ENCODE peak calls at places on chromosome 14, in ten cellular contexts. One of them, this sample, is unnamed.

GRCh38 chr14:94282991-94283723 is 9.9 kb downstream of the SERPINA10 start:
- DNase-seq in lower lobe of right lung: no peak
- DNase-seq in RWPE2: no peak
- DNase-seq in uterus: no peak
- DNase-seq in SK-N-SH: no peak
- DNase-seq in OCI-LY7: no peak
- DNase-seq in prostate gland: no peak
- DNase-seq in neural progenitor cell: no peak
- DNase-seq in lung: no peak
- DNase-seq in A673: no peak
- DNase-seq in this sample: no peak

GRCh38 chr14:73237786-73238261 is 518 bp downstream of the PAPLN start:
- DNase-seq in lower lobe of right lung: no peak
- DNase-seq in RWPE2: peak; percentile 65
- DNase-seq in uterus: no peak
- DNase-seq in SK-N-SH: peak; percentile 82
- DNase-seq in OCI-LY7: no peak
- DNase-seq in prostate gland: no peak
- DNase-seq in neural progenitor cell: peak; percentile 62
- DNase-seq in lung: no peak
- DNase-seq in A673: no peak
- DNase-seq in this sample: no peak

GRCh38 chr14:94129758-94130414 is 482 bp upstream of the IFI27L2 start:
- DNase-seq in lower lobe of right lung: no peak
- DNase-seq in RWPE2: no peak
- DNase-seq in uterus: peak; percentile 51
- DNase-seq in SK-N-SH: peak; percentile 59
- DNase-seq in OCI-LY7: peak; percentile 40
- DNase-seq in prostate gland: no peak
- DNase-seq in neural progenitor cell: peak; percentile 75
- DNase-seq in lung: no peak
- DNase-seq in A673: peak; percentile 66
- DNase-seq in this sample: no peak

GRCh38 chr14:35386673-35387125 is 17.9 kb downstream of the NFKBIA start:
- DNase-seq in lower lobe of right lung: no peak
- DNase-seq in RWPE2: no peak
- DNase-seq in uterus: no peak
- DNase-seq in SK-N-SH: no peak
- DNase-seq in OCI-LY7: no peak
- DNase-seq in prostate gland: peak; percentile 55
- DNase-seq in neural progenitor cell: peak; percentile 57
- DNase-seq in lung: no peak
- DNase-seq in A673: peak; percentile 87
- DNase-seq in this sample: no peak

GRCh38 chr14:104979758-104980591 is 1.8 kb upstream of the AHNAK2 start:
- DNase-seq in lower lobe of right lung: peak; percentile 74
- DNase-seq in RWPE2: peak; percentile 89
- DNase-seq in uterus: peak; percentile 55
- DNase-seq in SK-N-SH: peak; percentile 81
- DNase-seq in OCI-LY7: no peak
- DNase-seq in prostate gland: peak; percentile 58
- DNase-seq in neural progenitor cell: no peak
- DNase-seq in lung: peak; percentile 76
- DNase-seq in A673: no peak
- DNase-seq in this sample: peak; percentile 89

GRCh38 chr14:42490536-42490935 is 883.9 kb downstream of the LRFN5 start:
- DNase-seq in lower lobe of right lung: no peak
- DNase-seq in RWPE2: no peak
- DNase-seq in uterus: no peak
- DNase-seq in SK-N-SH: no peak
- DNase-seq in OCI-LY7: no peak
- DNase-seq in prostate gland: no peak
- DNase-seq in neural progenitor cell: no peak
- DNase-seq in lung: no peak
- DNase-seq in A673: no peak
- DNase-seq in this sample: no peak

GRCh38 chr14:58299665-58300202 is 1.4 kb downstream of the ARID4A start:
- DNase-seq in lower lobe of right lung: no peak
- DNase-seq in RWPE2: no peak
- DNase-seq in uterus: no peak
- DNase-seq in SK-N-SH: no peak
- DNase-seq in OCI-LY7: peak; percentile 33
- DNase-seq in prostate gland: peak; percentile 28
- DNase-seq in neural progenitor cell: peak; percentile 48
- DNase-seq in lung: no peak
- DNase-seq in A673: peak; percentile 26
- DNase-seq in this sample: no peak

GRCh38 chr14:68775614-68776126 is 17.2 kb downstream of the ZFP36L1 start:
- DNase-seq in lower lobe of right lung: no peak
- DNase-seq in RWPE2: no peak
- DNase-seq in uterus: no peak
- DNase-seq in SK-N-SH: no peak
- DNase-seq in OCI-LY7: no peak
- DNase-seq in prostate gland: no peak
- DNase-seq in neural progenitor cell: no peak
- DNase-seq in lung: no peak
- DNase-seq in A673: no peak
- DNase-seq in this sample: peak; percentile 6

GRCh38 chr14:86357866-86358265 is 827.9 kb downstream of the FLRT2 start:
- DNase-seq in lower lobe of right lung: no peak
- DNase-seq in RWPE2: no peak
- DNase-seq in uterus: no peak
- DNase-seq in SK-N-SH: no peak
- DNase-seq in OCI-LY7: no peak
- DNase-seq in prostate gland: no peak
- DNase-seq in neural progenitor cell: no peak
- DNase-seq in lung: no peak
- DNase-seq in A673: no peak
- DNase-seq in this sample: no peak

GRCh38 chr14:68683326-68683725 is 109.5 kb downstream of the ZFP36L1 start:
- DNase-seq in lower lobe of right lung: no peak
- DNase-seq in RWPE2: no peak
- DNase-seq in uterus: no peak
- DNase-seq in SK-N-SH: no peak
- DNase-seq in OCI-LY7: no peak
- DNase-seq in prostate gland: no peak
- DNase-seq in neural progenitor cell: no peak
- DNase-seq in lung: no peak
- DNase-seq in A673: peak; percentile 65
- DNase-seq in this sample: no peak

GRCh38 chr14:34252227-34252626 is 209.8 kb downstream of the SPTSSA start:
- DNase-seq in lower lobe of right lung: no peak
- DNase-seq in RWPE2: no peak
- DNase-seq in uterus: no peak
- DNase-seq in SK-N-SH: no peak
- DNase-seq in OCI-LY7: no peak
- DNase-seq in prostate gland: no peak
- DNase-seq in neural progenitor cell: no peak
- DNase-seq in lung: no peak
- DNase-seq in A673: no peak
- DNase-seq in this sample: no peak

GRCh38 chr14:68137704-68138619 is 318.4 kb downstream of the RAD51B start:
- DNase-seq in lower lobe of right lung: no peak
- DNase-seq in RWPE2: peak; percentile 96
- DNase-seq in uterus: peak; percentile 35
- DNase-seq in SK-N-SH: peak; percentile 5
- DNase-seq in OCI-LY7: no peak
- DNase-seq in prostate gland: no peak
- DNase-seq in neural progenitor cell: peak; percentile 90
- DNase-seq in lung: peak; percentile 38
- DNase-seq in A673: peak; percentile 98
- DNase-seq in this sample: peak; percentile 20

GRCh38 chr14:93285048-93285447 is 47.8 kb downstream of the BTBD7 start:
- DNase-seq in lower lobe of right lung: no peak
- DNase-seq in RWPE2: no peak
- DNase-seq in uterus: no peak
- DNase-seq in SK-N-SH: peak; percentile 17
- DNase-seq in OCI-LY7: no peak
- DNase-seq in prostate gland: no peak
- DNase-seq in neural progenitor cell: no peak
- DNase-seq in lung: no peak
- DNase-seq in A673: no peak
- DNase-seq in this sample: no peak

GRCh38 chr14:94640721-94641631 is 28.8 kb downstream of the SERPINA3 start:
- DNase-seq in lower lobe of right lung: no peak
- DNase-seq in RWPE2: no peak
- DNase-seq in uterus: no peak
- DNase-seq in SK-N-SH: no peak
- DNase-seq in OCI-LY7: no peak
- DNase-seq in prostate gland: no peak
- DNase-seq in neural progenitor cell: no peak
- DNase-seq in lung: no peak
- DNase-seq in A673: no peak
- DNase-seq in this sample: no peak

GRCh38 chr14:51449666-51450061 is 202.0 kb upstream of the FRMD6 start:
- DNase-seq in lower lobe of right lung: no peak
- DNase-seq in RWPE2: no peak
- DNase-seq in uterus: no peak
- DNase-seq in SK-N-SH: no peak
- DNase-seq in OCI-LY7: no peak
- DNase-seq in prostate gland: no peak
- DNase-seq in neural progenitor cell: no peak
- DNase-seq in lung: no peak
- DNase-seq in A673: no peak
- DNase-seq in this sample: no peak

DNA sequence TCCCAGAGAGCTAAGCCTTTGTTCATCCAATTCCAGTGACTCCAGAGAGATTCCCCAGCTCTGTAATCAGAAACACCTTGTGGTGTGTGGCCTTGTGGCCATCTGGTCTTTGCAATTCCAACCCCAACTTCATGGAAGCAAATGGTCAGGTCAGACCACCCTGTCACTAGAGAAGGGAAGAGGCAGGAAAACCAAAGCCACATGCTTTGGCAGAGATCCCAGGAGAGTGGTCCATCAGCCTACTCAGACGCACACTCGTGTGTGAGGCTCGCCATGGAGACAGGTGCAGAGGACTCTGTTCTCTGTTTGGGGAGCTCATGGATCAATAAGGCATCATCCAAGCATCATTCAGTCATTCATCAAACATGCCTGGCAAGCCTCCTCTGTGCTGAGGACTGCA is 46.2 kb upstream of the TUNAR start:
- DNase-seq in lower lobe of right lung: no peak
- DNase-seq in RWPE2: no peak
- DNase-seq in uterus: no peak
- DNase-seq in SK-N-SH: no peak
- DNase-seq in OCI-LY7: no peak
- DNase-seq in prostate gland: no peak
- DNase-seq in neural progenitor cell: no peak
- DNase-seq in lung: no peak
- DNase-seq in A673: no peak
- DNase-seq in this sample: no peak
- H3K27ac ChIP-seq in lower lobe of right lung: no peak overlapping the region
- H3K27ac ChIP-seq in RWPE2: no peak overlapping the region
- H3K27ac ChIP-seq in uterus: no peak overlapping the region
- H3K27ac ChIP-seq in SK-N-SH: no peak overlapping the region
- H3K27ac ChIP-seq in OCI-LY7: no peak overlapping the region
- H3K27ac ChIP-seq in prostate gland: no peak overlapping the region
- H3K27ac ChIP-seq in neural progenitor cell: no peak overlapping the region
- H3K27ac ChIP-seq in lung: no peak overlapping the region
- H3K27ac ChIP-seq in A673: no peak overlapping the region
- H3K27ac ChIP-seq in this sample: no peak overlapping the region

GRCh38 chr14:67071506-67071905 is 117.7 kb upstream of the GARIN2 start:
- DNase-seq in lower lobe of right lung: no peak
- DNase-seq in RWPE2: no peak
- DNase-seq in uterus: no peak
- DNase-seq in SK-N-SH: no peak
- DNase-seq in OCI-LY7: no peak
- DNase-seq in prostate gland: no peak
- DNase-seq in neural progenitor cell: no peak
- DNase-seq in lung: no peak
- DNase-seq in A673: no peak
- DNase-seq in this sample: no peak
- TF ChIP-seq CTCF in lower lobe of right lung: no peak
- TF ChIP-seq CTCF in RWPE2: no peak
- TF ChIP-seq CTCF in uterus: no peak
- TF ChIP-seq CTCF in SK-N-SH: no peak
- TF ChIP-seq CTCF in OCI-LY7: no peak
- TF ChIP-seq CTCF in prostate gland: no peak
- TF ChIP-seq CTCF in neural progenitor cell: no peak
- TF ChIP-seq CTCF in lung: no peak
- TF ChIP-seq CTCF in A673: no peak
- TF ChIP-seq CTCF in this sample: no peak

GRCh38 chr14:60485057-60485599 is 735 bp downstream of the C14orf39 start:
- DNase-seq in lower lobe of right lung: no peak
- DNase-seq in RWPE2: no peak
- DNase-seq in uterus: no peak
- DNase-seq in SK-N-SH: no peak
- DNase-seq in OCI-LY7: no peak
- DNase-seq in prostate gland: no peak
- DNase-seq in neural progenitor cell: peak; percentile 47
- DNase-seq in lung: no peak
- DNase-seq in A673: peak; percentile 26
- DNase-seq in this sample: no peak
- H3K36me3 ChIP-seq in lower lobe of right lung: no peaks in the 10 kb centered on the region
- H3K36me3 ChIP-seq in RWPE2: no peaks in the 10 kb centered on the region
- H3K36me3 ChIP-seq in uterus: no peaks in the 10 kb centered on the region
- H3K36me3 ChIP-seq in SK-N-SH: peaks cover 5% of the 10 kb centered on the region
- H3K36me3 ChIP-seq in OCI-LY7: no peaks in the 10 kb centered on the region
- H3K36me3 ChIP-seq in prostate gland: no peaks in the 10 kb centered on the region
- H3K36me3 ChIP-seq in neural progenitor cell: peaks cover 7% of the 10 kb centered on the region
- H3K36me3 ChIP-seq in lung: no peaks in the 10 kb centered on the region
- H3K36me3 ChIP-seq in A673: no peaks in the 10 kb centered on the region
- H3K36me3 ChIP-seq in this sample: no peaks in the 10 kb centered on the region

GRCh38 chr14:65011559-65011958 is 24.9 kb downstream of the FNTB start:
- DNase-seq in lower lobe of right lung: no peak
- DNase-seq in RWPE2: no peak
- DNase-seq in uterus: no peak
- DNase-seq in SK-N-SH: no peak
- DNase-seq in OCI-LY7: no peak
- DNase-seq in prostate gland: no peak
- DNase-seq in neural progenitor cell: no peak
- DNase-seq in lung: no peak
- DNase-seq in A673: no peak
- DNase-seq in this sample: no peak

GRCh38 chr14:65016461-65016860 is 29.8 kb downstream of the FNTB start:
- DNase-seq in lower lobe of right lung: no peak
- DNase-seq in RWPE2: no peak
- DNase-seq in uterus: no peak
- DNase-seq in SK-N-SH: no peak
- DNase-seq in OCI-LY7: no peak
- DNase-seq in prostate gland: no peak
- DNase-seq in neural progenitor cell: no peak
- DNase-seq in lung: no peak
- DNase-seq in A673: no peak
- DNase-seq in this sample: no peak

GRCh38 chr14:65019944-65020566 is 33.4 kb downstream of the FNTB start:
- DNase-seq in lower lobe of right lung: no peak
- DNase-seq in RWPE2: no peak
- DNase-seq in uterus: peak; percentile 28
- DNase-seq in SK-N-SH: peak; percentile 59
- DNase-seq in OCI-LY7: peak; percentile 64
- DNase-seq in prostate gland: peak; percentile 59
- DNase-seq in neural progenitor cell: peak; percentile 81
- DNase-seq in lung: no peak
- DNase-seq in A673: peak; percentile 54
- DNase-seq in this sample: peak; percentile 65

GRCh38 chr14:65012353-65012752 is 25.7 kb downstream of the FNTB start:
- DNase-seq in lower lobe of right lung: no peak
- DNase-seq in RWPE2: no peak
- DNase-seq in uterus: no peak
- DNase-seq in SK-N-SH: no peak
- DNase-seq in OCI-LY7: no peak
- DNase-seq in prostate gland: no peak
- DNase-seq in neural progenitor cell: no peak
- DNase-seq in lung: no peak
- DNase-seq in A673: no peak
- DNase-seq in this sample: no peak

GRCh38 chr14:65015391-65015790 is 28.7 kb downstream of the FNTB start:
- DNase-seq in lower lobe of right lung: no peak
- DNase-seq in RWPE2: no peak
- DNase-seq in uterus: no peak
- DNase-seq in SK-N-SH: no peak
- DNase-seq in OCI-LY7: no peak
- DNase-seq in prostate gland: peak; percentile 31
- DNase-seq in neural progenitor cell: no peak
- DNase-seq in lung: no peak
- DNase-seq in A673: no peak
- DNase-seq in this sample: no peak
- H3K27ac ChIP-seq in lower lobe of right lung: no peak overlapping the region
- H3K27ac ChIP-seq in RWPE2: no peak overlapping the region
- H3K27ac ChIP-seq in uterus: no peak overlapping the region
- H3K27ac ChIP-seq in SK-N-SH: no peak overlapping the region
- H3K27ac ChIP-seq in OCI-LY7: no peak overlapping the region
- H3K27ac ChIP-seq in prostate gland: no peak overlapping the region
- H3K27ac ChIP-seq in neural progenitor cell: no peak overlapping the region
- H3K27ac ChIP-seq in lung: no peak overlapping the region
- H3K27ac ChIP-seq in A673: no peak overlapping the region
- H3K27ac ChIP-seq in this sample: no peak overlapping the region

This sample was measured in body of pancreas.